ENCODE peak calls at places on chromosome 17, in nine cellular contexts. T is CD8-positive, alpha-beta T cell; X is psoas muscle; P is cardiac muscle cell; J is left ventricle myocardium inferior; L is upper lobe of right lung; S is ascending aorta; H is effector memory CD4-positive, alpha-beta T cell; Y is mucosa of descending colon. K is an unnamed sample.

GRCh38 chr17:82737981-82738877 is 2.8 kb downstream of the FN3K start:
- DNase-seq in Y (peak; percentile 51), L (peak; percentile 81), X (peak; percentile 81), T (no peak), J (peak; percentile 83), P (peak; percentile 56), H (no peak), S (no peak), K (no peak)

GRCh38 chr17:83010323-83011200 is 68.8 kb upstream of the METRNL start:
- DNase-seq in S (no peak), J (no peak), H (no peak), T (no peak), L (no peak), X (no peak), Y (no peak), P (no peak), K (no peak)

GRCh38 chr17:37830151-37830993 is 85.5 kb upstream of the HNF1B start:
- DNase-seq in L (no peak), J (no peak), S (no peak), Y (no peak), T (no peak), H (no peak), X (no peak), P (no peak), K (no peak)

GRCh38 chr17:19409509-19409908 is 1.5 kb upstream of the RNF112 start:
- DNase-seq in T (no peak), H (no peak), Y (no peak), S (no peak), X (no peak), P (peak; percentile 48), L (no peak), J (no peak), K (no peak)

GRCh38 chr17:56699186-56699895 is 105.8 kb downstream of the NOG start:
- DNase-seq in S (no peak), Y (peak; percentile 69), J (peak; percentile 19), P (peak; percentile 83), X (peak; percentile 87), L (peak; percentile 72), H (no peak), T (no peak), K (no peak)

GRCh38 chr17:40859536-40859935 is 7.5 kb downstream of the KRT12 start:
- DNase-seq in T (no peak), H (no peak), J (no peak), Y (no peak), L (no peak), X (no peak), P (no peak), S (no peak), K (no peak)

GRCh38 chr17:39306509-39307212 is 80.9 kb upstream of the STAC2 start:
- DNase-seq in Y (no peak), J (no peak), L (no peak), X (no peak), P (peak; percentile 8), S (no peak), H (no peak), T (no peak), K (no peak)

GRCh38 chr17:50893183-50893993 is 27.2 kb upstream of the TOB1 start:
- DNase-seq in S (no peak), P (peak; percentile 87), T (no peak), Y (no peak), H (no peak), X (no peak), J (no peak), L (no peak), K (no peak)

GRCh38 chr17:72222571-72222970 is 101.8 kb downstream of the SOX9 start:
- DNase-seq in S (no peak), P (no peak), H (no peak), L (no peak), X (no peak), T (no peak), Y (no peak), J (no peak), K (no peak)

GRCh38 chr17:50468120-50469004 is at the start of gene CHAD:
- DNase-seq in P (peak; percentile 34), X (peak; percentile 61), L (no peak), H (no peak), T (no peak), J (no peak), Y (peak; percentile 57), S (no peak), K (no peak)

GRCh38 chr17:37659887-37660286 is 16.6 kb upstream of the DDX52 start:
- DNase-seq in J (no peak), Y (no peak), H (no peak), L (no peak), T (no peak), S (no peak), P (no peak), X (no peak), K (no peak)

GRCh38 chr17:81512984-81513668 is 527 bp upstream of the ACTG1 start:
- DNase-seq in H (peak; percentile 44), T (peak; percentile 26), Y (peak; percentile 86), P (peak; percentile 69), L (peak; percentile 86), J (peak; percentile 62), S (no peak), X (peak; percentile 84), K (peak; percentile 62)

GRCh38 chr17:66952031-66952524 is 12.4 kb upstream of the CACNG4 start:
- DNase-seq in X (peak; percentile 58), Y (no peak), T (no peak), H (no peak), P (peak; percentile 63), J (no peak), L (peak; percentile 77), S (no peak), K (no peak)

GRCh38 chr17:83119987-83120864 is 40.8 kb downstream of the METRNL start:
- DNase-seq in Y (peak; percentile 70), T (no peak), L (no peak), S (peak; percentile 8), J (peak; percentile 20), H (no peak), P (no peak), X (peak; percentile 46), K (no peak)

GRCh38 chr17:83030432-83030831 is 49.0 kb upstream of the METRNL start:
- DNase-seq in H (no peak), S (no peak), P (no peak), L (no peak), X (no peak), T (no peak), J (no peak), Y (no peak), K (no peak)

GRCh38 chr17:51612692-51613091 is 352.3 kb downstream of the UTP18 start:
- DNase-seq in J (no peak), L (no peak), X (no peak), H (no peak), P (no peak), T (no peak), S (no peak), Y (no peak), K (no peak)

GRCh38 chr17:77963441-77963840 is 4.9 kb downstream of the TNRC6C start:
- DNase-seq in S (no peak), P (peak; percentile 95), J (peak; percentile 33), H (peak; percentile 10), L (no peak), T (peak; percentile 13), X (no peak), Y (no peak), K (peak; percentile 24)

DNA sequence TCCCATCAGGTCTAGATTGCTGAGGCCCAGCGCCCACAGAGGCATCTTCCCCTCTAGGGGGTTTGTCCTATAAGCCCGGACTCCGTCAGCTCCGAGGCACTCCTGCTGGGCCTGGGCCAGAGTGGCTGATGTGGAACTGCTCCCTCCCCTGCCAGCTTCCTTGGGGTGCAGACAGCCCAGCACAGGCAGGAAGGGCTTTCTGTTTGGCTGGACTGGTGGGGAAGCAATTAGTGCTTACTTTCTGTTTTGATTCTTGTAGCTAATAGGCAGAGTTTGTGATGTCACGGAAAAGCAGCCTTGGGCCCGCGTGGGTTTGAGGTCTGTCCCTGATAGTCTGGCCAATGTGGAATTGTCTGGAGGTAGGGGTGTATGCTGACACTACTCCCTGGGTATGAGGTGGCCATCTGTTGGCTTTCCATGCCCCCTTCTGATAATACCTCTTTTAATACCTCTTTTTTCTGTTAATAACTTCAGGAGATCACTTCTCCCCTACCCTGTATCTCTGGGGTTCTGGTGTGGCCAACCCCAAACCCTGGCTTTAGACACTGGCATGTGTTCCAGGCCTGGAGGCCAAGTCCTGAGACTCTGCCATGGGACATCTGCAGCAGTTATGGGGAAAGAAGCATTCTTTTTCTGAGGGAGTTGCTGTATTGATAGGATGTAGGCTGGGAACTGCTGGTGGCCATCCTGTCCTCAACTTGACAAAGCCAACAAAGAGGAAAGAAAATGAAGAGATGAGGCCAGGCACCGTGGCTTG is 190.9 kb downstream of the RAB11FIP4 start:
- DNase-seq in L (peak; percentile 76), X (peak; percentile 75), T (no peak), Y (peak; percentile 74), J (peak; percentile 62), P (peak; percentile 77), S (peak; percentile 51), H (no peak), K (no peak)
- H3K4me3 ChIP-seq in L (no peak overlapping the region), X (peak overlapping the region; percentile 15), T (no peak overlapping the region), Y (no peak overlapping the region), J (peak overlapping the region; percentile 48), P (no peak overlapping the region), S (peak overlapping the region; percentile 52), H (no peak overlapping the region), K (no peak overlapping the region)

DNA sequence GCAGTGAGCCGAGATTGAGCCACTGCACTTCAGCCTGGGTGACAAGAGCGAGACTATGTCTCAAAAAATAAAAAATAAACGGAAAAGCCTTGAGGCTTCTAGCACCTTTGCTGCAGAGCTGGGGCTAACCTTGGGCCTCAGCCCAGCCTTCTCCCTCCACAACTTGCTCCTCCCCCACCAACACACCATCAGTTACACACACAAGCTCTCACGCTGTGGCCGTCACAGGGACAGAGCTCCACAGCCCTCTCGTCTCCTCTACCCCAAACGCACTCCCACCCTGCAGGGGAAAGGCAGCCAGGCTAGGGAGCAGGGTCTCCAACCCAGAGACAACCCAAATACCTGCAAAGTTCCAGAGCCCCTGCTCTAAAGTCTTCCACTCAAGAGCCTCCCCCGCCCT is 22.0 kb upstream of the MRPS23 start:
- DNase-seq in Y (no peak), H (no peak), S (no peak), J (no peak), X (no peak), P (no peak), T (no peak), L (no peak), K (no peak)
- H3K4me1 ChIP-seq in Y (peaks cover 18% of the 10 kb centered on the region), H (peaks cover 8% of the 10 kb centered on the region), S (peaks cover 71% of the 10 kb centered on the region), J (peaks cover 81% of the 10 kb centered on the region), X (peaks cover 78% of the 10 kb centered on the region), P (peaks cover 31% of the 10 kb centered on the region), T (peaks cover 16% of the 10 kb centered on the region), L (peaks cover 47% of the 10 kb centered on the region), K (peaks cover 8% of the 10 kb centered on the region)

GRCh38 chr17:68289936-68290267 is 1.0 kb downstream of the SLC16A6 start:
- DNase-seq in P (no peak), J (no peak), H (no peak), L (no peak), T (no peak), S (no peak), Y (no peak), X (no peak), K (no peak)
- H3K4me3 ChIP-seq in P (peak overlapping the region; percentile 83), J (peak overlapping the region; percentile 81), H (peak overlapping the region; percentile 80), L (peak overlapping the region; percentile 60), T (peak overlapping the region; percentile 89), S (peak overlapping the region; percentile 74), Y (no peak overlapping the region), X (peak overlapping the region; percentile 92), K (peak overlapping the region; percentile 86)

DNA sequence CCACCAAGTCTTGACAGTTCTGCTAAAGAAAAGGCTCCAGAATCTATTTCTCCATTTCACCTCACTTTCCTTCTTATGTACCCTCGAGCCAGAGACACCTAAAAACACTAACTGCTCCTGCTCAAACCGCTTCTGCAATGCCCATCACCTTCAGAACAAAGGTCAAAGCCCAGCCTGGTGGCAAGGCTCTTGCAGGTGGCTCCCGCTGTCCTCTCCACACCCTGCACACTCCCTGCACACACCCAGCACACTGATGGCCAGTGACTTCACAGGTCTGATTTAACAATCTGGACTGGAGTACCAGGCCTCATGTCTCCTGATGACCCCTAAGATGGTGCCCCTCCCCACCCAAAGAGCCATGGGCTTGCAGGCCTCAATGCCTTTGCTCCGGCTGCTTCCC is 9.8 kb upstream of the C17orf113 start:
- DNase-seq in S (no peak), Y (no peak), J (no peak), H (no peak), X (no peak), T (no peak), P (no peak), L (no peak), K (no peak)
- H3K4me1 ChIP-seq in S (no peaks in the 10 kb centered on the region), Y (no peaks in the 10 kb centered on the region), J (peaks cover 6% of the 10 kb centered on the region), H (no peaks in the 10 kb centered on the region), X (peaks cover 10% of the 10 kb centered on the region), T (peaks cover 22% of the 10 kb centered on the region), P (peaks cover 4% of the 10 kb centered on the region), L (no peaks in the 10 kb centered on the region), K (peaks cover 12% of the 10 kb centered on the region)